ENCODE peak calls at places on chromosomes 7 and 10, in six cellular contexts. M is dorsolateral prefrontal cortex, F is psoas muscle, Z is neural progenitor cell, B is hepatocyte, J is right lobe of liver. U is an unnamed sample.

GRCh38 chr7:98992076-98992475 is 113.7 kb downstream of the TRRAP start:
- DNase-seq in M (peak; percentile 20), Z (no peak), F (no peak), J (no peak), B (no peak), U (no peak)

GRCh38 chr10:84269773-84270172 is 24.9 kb downstream of the RGR start:
- DNase-seq in B (no peak), M (no peak), Z (no peak), J (no peak), F (no peak), U (no peak)

GRCh38 chr7:134188311-134188710 is 61.2 kb downstream of the LRGUK start:
- DNase-seq in Z (no peak), M (no peak), B (no peak), J (no peak), F (no peak), U (no peak)

GRCh38 chr10:11831520-11831951 is 8.4 kb downstream of the PROSER2 start:
- DNase-seq in J (peak; percentile 68), M (no peak), Z (no peak), B (peak; percentile 32), F (no peak), U (no peak)

GRCh38 chr7:156600496-156600895 is 40.1 kb upstream of the RNF32 start:
- DNase-seq in Z (no peak), J (no peak), F (no peak), B (no peak), M (no peak), U (no peak)

GRCh38 chr7:1413936-1414639 is 45.2 kb downstream of the MICALL2 start:
- DNase-seq in J (no peak), F (no peak), Z (no peak), B (no peak), M (no peak), U (no peak)

GRCh38 chr10:106387063-106387462 is 777.4 kb downstream of the SORCS1 start:
- DNase-seq in M (no peak), B (no peak), J (no peak), Z (no peak), F (no peak), U (no peak)

GRCh38 chr10:8057636-8058273 is 3.3 kb downstream of the GATA3 start:
- DNase-seq in J (no peak), M (no peak), B (peak; percentile 22), F (no peak), Z (peak; percentile 54), U (no peak)

GRCh38 chr7:119935418-119936025 is 337.5 kb upstream of the KCND2 start:
- DNase-seq in J (no peak), F (no peak), B (peak; percentile 65), Z (peak; percentile 60), M (no peak), U (no peak)

GRCh38 chr7:55019691-55020480 is 1.1 kb downstream of the EGFR start:
- DNase-seq in M (no peak), Z (peak; percentile 59), F (peak; percentile 41), B (peak; percentile 59), J (peak; percentile 56), U (peak; percentile 51)

GRCh38 chr10:71086439-71087080 is 125.8 kb upstream of the UNC5B start:
- DNase-seq in F (no peak), B (no peak), J (peak; percentile 16), Z (no peak), M (no peak), U (no peak)

GRCh38 chr10:131759347-131759746 is 141.5 kb upstream of the PPP2R2D start:
- DNase-seq in M (no peak), F (no peak), Z (no peak), B (no peak), J (no peak), U (no peak)

GRCh38 chr10:76218045-76218444 is 786.6 kb downstream of the LRMDA start:
- DNase-seq in J (no peak), Z (no peak), F (no peak), B (no peak), M (no peak), U (peak; percentile 16)

GRCh38 chr10:3987142-3987974 is 202.3 kb upstream of the KLF6 start:
- DNase-seq in Z (no peak), B (no peak), M (no peak), F (no peak), J (no peak), U (peak; percentile 61)

GRCh38 chr10:31963598-31963980 is 35.0 kb upstream of the ARHGAP12 start:
- DNase-seq in F (no peak), B (no peak), M (no peak), J (no peak), Z (no peak), U (no peak)

GRCh38 chr10:124468624-124469023 is 7.0 kb downstream of the LHPP start:
- DNase-seq in F (no peak), B (no peak), J (no peak), M (no peak), Z (no peak), U (no peak)

GRCh38 chr10:14052926-14053325 is 277.8 kb downstream of the FRMD4A start:
- DNase-seq in M (no peak), Z (no peak), F (no peak), J (no peak), B (no peak), U (no peak)

GRCh38 chr7:44385384-44386138 is 60.2 kb upstream of the CAMK2B start:
- DNase-seq in J (peak; percentile 37), B (no peak), M (no peak), Z (no peak), F (no peak), U (no peak)

GRCh38 chr7:129851174-129851573 is 101.6 kb downstream of the UBE2H start:
- DNase-seq in M (no peak), J (no peak), B (no peak), Z (no peak), F (no peak), U (no peak)

GRCh38 chr10:103197177-103197576 is 4.1 kb upstream of the NT5C2 start:
- DNase-seq in Z (no peak), J (peak; percentile 68), B (peak; percentile 61), M (no peak), F (peak; percentile 53), U (no peak)

GRCh38 chr10:59675812-59676211 is 33.8 kb downstream of the SLC16A9 start:
- DNase-seq in M (no peak), Z (peak; percentile 61), F (no peak), B (no peak), J (no peak), U (peak; percentile 27)

DNA sequence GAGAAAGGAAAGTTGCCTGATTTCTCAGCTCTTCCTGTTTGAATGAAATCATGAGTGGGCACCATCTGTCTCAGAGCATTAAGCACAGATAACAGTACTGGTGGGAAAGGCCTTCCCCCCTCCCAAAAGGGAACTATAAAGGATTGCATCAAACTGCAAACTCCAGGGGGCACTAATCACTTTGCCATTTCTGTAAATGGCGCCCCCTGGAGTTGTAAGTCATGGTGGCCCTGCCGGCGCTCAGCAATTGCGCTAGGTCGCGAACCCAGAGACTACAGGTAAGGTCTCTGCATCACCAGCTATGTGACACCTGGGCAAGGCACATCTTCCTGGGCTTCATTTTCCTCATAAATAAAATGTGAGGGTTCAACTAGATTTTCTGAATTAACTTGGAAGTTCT is 11.1 kb downstream of the LRRC4 start:
- DNase-seq in Z (peak; percentile 43), M (no peak), J (no peak), B (no peak), F (no peak), U (peak; percentile 39)
- TF ChIP-seq CTCF in Z (peak; percentile 56), M (no peak), J (peak; percentile 14), B (peak; percentile 18), F (no peak), U (peak; percentile 62)

GRCh38 chr10:100737359-100738054 is 7.9 kb upstream of the PAX2 start:
- DNase-seq in Z (peak; percentile 56), B (no peak), J (no peak), M (no peak), F (no peak), U (no peak)
- H3K4me3 ChIP-seq in Z (peak overlapping the region; percentile 19), B (no peak overlapping the region), J (no peak overlapping the region), M (peak overlapping the region; percentile 32), F (peak overlapping the region; percentile 41), U (no peak overlapping the region)

DNA sequence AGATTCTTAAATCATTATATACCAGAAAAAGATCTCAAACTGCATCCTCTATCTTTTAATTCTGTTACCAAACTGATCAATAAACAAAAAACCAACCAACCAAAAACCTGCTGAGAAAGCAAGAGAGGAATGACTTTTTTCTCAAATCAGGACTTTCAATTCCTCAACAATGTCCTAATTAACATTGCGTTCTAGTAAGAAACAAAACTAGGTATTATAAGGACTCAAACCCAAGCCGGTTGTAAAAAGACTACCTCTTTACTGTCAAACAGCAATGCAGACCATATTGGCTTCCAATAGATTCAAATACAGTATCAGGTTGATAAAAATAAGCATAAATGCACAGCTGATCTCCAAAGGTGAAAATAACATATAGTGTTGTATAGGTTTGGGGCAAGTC is 57.3 kb downstream of the ETV1 start:
- DNase-seq in F (no peak), B (no peak), J (no peak), M (no peak), Z (no peak), U (no peak)
- H3K27me3 ChIP-seq in F (no peaks in the 10 kb centered on the region), B (no peaks in the 10 kb centered on the region), J (no peaks in the 10 kb centered on the region), M (no peaks in the 10 kb centered on the region), Z (no peaks in the 10 kb centered on the region), U (no peaks in the 10 kb centered on the region)

DNA sequence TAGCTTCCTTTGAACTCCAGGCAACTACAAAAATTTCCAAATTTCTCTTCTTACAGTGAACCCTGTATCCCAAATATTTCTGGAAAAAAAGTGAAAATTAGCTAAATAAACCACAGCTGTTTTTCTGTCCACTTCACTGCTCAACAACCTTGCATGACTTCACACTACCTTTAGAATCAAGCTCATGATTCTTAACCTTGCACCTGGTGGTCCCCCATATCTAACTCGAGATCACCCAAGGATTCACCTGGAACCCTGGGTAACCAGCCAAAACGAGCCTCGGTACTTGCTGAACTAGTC is 47.5 kb downstream of the PDLIM1 start:
- DNase-seq in M (no peak), F (no peak), Z (no peak), J (no peak), B (no peak), U (no peak)
- TF ChIP-seq CTCF in M (no peak), F (no peak), Z (no peak), J (no peak), B (no peak), U (no peak)

DNA sequence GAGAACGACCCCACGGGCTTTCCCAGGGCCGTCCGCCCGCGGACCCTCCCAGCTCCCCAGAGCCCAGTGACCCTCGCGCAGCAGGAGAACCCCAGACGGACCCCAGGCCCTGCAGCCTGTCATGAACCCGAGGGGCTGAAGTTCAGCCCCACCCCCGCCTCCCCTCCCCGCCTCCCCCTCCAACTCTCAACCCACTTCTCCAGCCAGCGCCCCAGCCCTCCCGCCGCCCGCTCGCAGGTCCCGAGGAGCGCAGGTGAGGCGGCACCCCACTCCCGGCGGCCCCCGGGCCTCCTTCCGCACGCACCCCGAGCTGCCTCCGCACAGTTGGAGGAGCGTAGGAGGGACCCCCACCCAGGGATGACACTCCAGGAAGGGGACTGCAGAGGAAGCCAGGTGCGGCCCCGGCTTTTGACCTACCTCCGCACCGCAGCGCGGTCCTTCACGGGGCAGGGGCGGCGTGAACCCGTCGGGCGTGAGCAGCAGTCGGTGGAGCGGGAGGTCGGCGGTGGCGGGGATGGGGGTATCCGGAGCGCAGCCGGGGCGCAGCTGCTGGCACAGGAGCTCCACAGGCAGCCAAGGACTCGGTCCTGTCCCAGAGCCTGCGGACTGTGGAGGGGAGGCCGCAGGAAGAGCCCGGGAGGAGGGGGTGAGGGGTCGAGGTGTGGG is at the start of gene TMEM176A:
- DNase-seq in F (no peak), Z (no peak), M (no peak), B (peak; percentile 70), J (peak; percentile 82), U (no peak)
- H3K4me3 ChIP-seq in F (peak within 1 kb of the TSS; percentile 61), Z (peak within 1 kb of the TSS; percentile 44), M (peak within 1 kb of the TSS; percentile 60), B (peak within 1 kb of the TSS; percentile 84), J (peak within 1 kb of the TSS; percentile 92), U (no peak within 1 kb of the TSS)

GRCh38 chr10:49694466-49694865 is 15.0 kb downstream of the C10orf53 start:
- DNase-seq in J (no peak), Z (no peak), F (no peak), M (no peak), B (no peak), U (no peak)
- H3K27me3 ChIP-seq in J (no peaks in the 10 kb centered on the region), Z (peaks cover 50% of the 10 kb centered on the region), F (peaks cover 6% of the 10 kb centered on the region), M (peaks cover 18% of the 10 kb centered on the region), B (peaks cover 35% of the 10 kb centered on the region), U (no peaks in the 10 kb centered on the region)

U was measured in BE2C.